ENCODE peak calls at places on chromosomes 3 and 15, in five cellular contexts. One of them, this sample, is unnamed.
A peak's percentile ranks its signal among the peaks of the same experiment; 100 is the strongest.

GRCh38 chr3:54733079-54733478 is 194.8 kb downstream of the LRTM1 start:
- DNase-seq in DND-41: no peak
- DNase-seq in mesendoderm: no peak
- DNase-seq in GM23248: no peak
- DNase-seq in fibroblast of lung: peak; percentile 9
- DNase-seq in this sample: no peak

GRCh38 chr3:33389908-33390307 is 50.3 kb downstream of the UBP1 start:
- DNase-seq in fibroblast of lung: no peak
- DNase-seq in DND-41: no peak
- DNase-seq in GM23248: no peak
- DNase-seq in mesendoderm: no peak
- DNase-seq in this sample: no peak

GRCh38 chr3:16241225-16241624 is 23.5 kb downstream of the DPH3 start:
- DNase-seq in fibroblast of lung: no peak
- DNase-seq in GM23248: no peak
- DNase-seq in mesendoderm: no peak
- DNase-seq in DND-41: no peak
- DNase-seq in this sample: no peak

GRCh38 chr3:14649466-14649865 is 2.1 kb upstream of the CCDC174 start:
- DNase-seq in DND-41: no peak
- DNase-seq in mesendoderm: no peak
- DNase-seq in GM23248: no peak
- DNase-seq in fibroblast of lung: no peak
- DNase-seq in this sample: no peak

GRCh38 chr15:75065851-75066509 is 42.6 kb downstream of the PPCDC start:
- DNase-seq in DND-41: no peak
- DNase-seq in fibroblast of lung: no peak
- DNase-seq in GM23248: no peak
- DNase-seq in mesendoderm: peak; percentile 76
- DNase-seq in this sample: no peak

GRCh38 chr3:176351408-176351807 is 845.9 kb downstream of the TBL1XR1 start:
- DNase-seq in mesendoderm: no peak
- DNase-seq in fibroblast of lung: peak; percentile 42
- DNase-seq in GM23248: peak; percentile 78
- DNase-seq in DND-41: no peak
- DNase-seq in this sample: peak; percentile 78

GRCh38 chr3:23948761-23949160 is 3.7 kb downstream of the NR1D2 start:
- DNase-seq in fibroblast of lung: no peak
- DNase-seq in DND-41: no peak
- DNase-seq in GM23248: peak; percentile 70
- DNase-seq in mesendoderm: no peak
- DNase-seq in this sample: no peak

GRCh38 chr15:77527164-77527778 is 105.4 kb downstream of the LINGO1 start:
- DNase-seq in GM23248: no peak
- DNase-seq in mesendoderm: peak; percentile 92
- DNase-seq in fibroblast of lung: peak; percentile 87
- DNase-seq in DND-41: peak; percentile 70
- DNase-seq in this sample: peak; percentile 80

GRCh38 chr3:69541823-69542264 is 156.0 kb upstream of the FRMD4B start:
- DNase-seq in GM23248: peak; percentile 2
- DNase-seq in DND-41: no peak
- DNase-seq in mesendoderm: peak; percentile 42
- DNase-seq in fibroblast of lung: peak; percentile 31
- DNase-seq in this sample: no peak

GRCh38 chr15:35256555-35256954 is 171.5 kb upstream of the NANOGP8 start:
- DNase-seq in GM23248: peak; percentile 9
- DNase-seq in DND-41: no peak
- DNase-seq in fibroblast of lung: peak; percentile 52
- DNase-seq in mesendoderm: no peak
- DNase-seq in this sample: peak; percentile 10

GRCh38 chr3:161744366-161744765 is 247.8 kb downstream of the OTOL1 start:
- DNase-seq in mesendoderm: peak; percentile 6
- DNase-seq in fibroblast of lung: no peak
- DNase-seq in GM23248: no peak
- DNase-seq in DND-41: no peak
- DNase-seq in this sample: no peak

GRCh38 chr3:95028688-95029087 is 965.8 kb downstream of the NSUN3 start:
- DNase-seq in mesendoderm: no peak
- DNase-seq in DND-41: no peak
- DNase-seq in GM23248: no peak
- DNase-seq in fibroblast of lung: no peak
- DNase-seq in this sample: no peak

GRCh38 chr3:123843668-123844067 is 40.5 kb downstream of the MYLK start:
- DNase-seq in fibroblast of lung: peak; percentile 21
- DNase-seq in GM23248: peak; percentile 70
- DNase-seq in mesendoderm: peak; percentile 85
- DNase-seq in DND-41: no peak
- DNase-seq in this sample: peak; percentile 21

GRCh38 chr3:178201714-178202113 is 334.5 kb upstream of the KCNMB2 start:
- DNase-seq in fibroblast of lung: no peak
- DNase-seq in DND-41: no peak
- DNase-seq in GM23248: no peak
- DNase-seq in mesendoderm: no peak
- DNase-seq in this sample: no peak

GRCh38 chr15:78390242-78390641 is 47.8 kb upstream of the IREB2 start:
- DNase-seq in DND-41: no peak
- DNase-seq in GM23248: no peak
- DNase-seq in mesendoderm: no peak
- DNase-seq in fibroblast of lung: no peak
- DNase-seq in this sample: peak; percentile 24

GRCh38 chr15:52180851-52181450 is 10.2 kb downstream of the GNB5 start:
- DNase-seq in fibroblast of lung: no peak
- DNase-seq in DND-41: no peak
- DNase-seq in GM23248: peak; percentile 3
- DNase-seq in mesendoderm: no peak
- DNase-seq in this sample: no peak

GRCh38 chr3:99638244-99638948 is at the start of gene COL8A1:
- DNase-seq in fibroblast of lung: peak; percentile 79
- DNase-seq in DND-41: no peak
- DNase-seq in GM23248: peak; percentile 66
- DNase-seq in mesendoderm: peak; percentile 82
- DNase-seq in this sample: peak; percentile 80

GRCh38 chr15:99708563-99708962 is 24.7 kb downstream of the LYSMD4 start:
- DNase-seq in fibroblast of lung: peak; percentile 95
- DNase-seq in GM23248: peak; percentile 96
- DNase-seq in mesendoderm: peak; percentile 19
- DNase-seq in DND-41: no peak
- DNase-seq in this sample: peak; percentile 89

GRCh38 chr3:179186426-179186825 is 38.3 kb downstream of the PIK3CA start:
- DNase-seq in mesendoderm: no peak
- DNase-seq in DND-41: no peak
- DNase-seq in GM23248: no peak
- DNase-seq in fibroblast of lung: no peak
- DNase-seq in this sample: no peak

GRCh38 chr3:72627276-72627675 is 221.0 kb downstream of the SHQ1 start:
- DNase-seq in mesendoderm: no peak
- DNase-seq in DND-41: no peak
- DNase-seq in GM23248: no peak
- DNase-seq in fibroblast of lung: no peak
- DNase-seq in this sample: no peak

GRCh38 chr3:100047455-100048141 is 66.7 kb downstream of the FILIP1L start:
- DNase-seq in mesendoderm: no peak
- DNase-seq in fibroblast of lung: peak; percentile 84
- DNase-seq in DND-41: no peak
- DNase-seq in GM23248: peak; percentile 86
- DNase-seq in this sample: no peak

GRCh38 chr3:129654126-129654525 is 47.6 kb upstream of the PLXND1 start:
- DNase-seq in mesendoderm: no peak
- DNase-seq in DND-41: no peak
- DNase-seq in GM23248: peak; percentile 82
- DNase-seq in fibroblast of lung: peak; percentile 29
- DNase-seq in this sample: peak; percentile 83

GRCh38 chr3:7565574-7565973 is 704.7 kb downstream of the GRM7 start:
- DNase-seq in GM23248: no peak
- DNase-seq in DND-41: no peak
- DNase-seq in fibroblast of lung: no peak
- DNase-seq in mesendoderm: no peak
- DNase-seq in this sample: no peak

GRCh38 chr3:146577662-146578061 is 27.5 kb downstream of the PLSCR5 start:
- DNase-seq in DND-41: peak; percentile 29
- DNase-seq in GM23248: peak; percentile 70
- DNase-seq in mesendoderm: peak; percentile 60
- DNase-seq in fibroblast of lung: peak; percentile 86
- DNase-seq in this sample: peak; percentile 84

GRCh38 chr3:164174049-164174448 is 904.2 kb downstream of the SI start:
- DNase-seq in GM23248: no peak
- DNase-seq in fibroblast of lung: no peak
- DNase-seq in mesendoderm: no peak
- DNase-seq in DND-41: peak; percentile 41
- DNase-seq in this sample: no peak

GRCh38 chr3:71724584-71725278 is 471 bp downstream of the EIF4E3 start:
- DNase-seq in DND-41: peak; percentile 17
- DNase-seq in fibroblast of lung: no peak
- DNase-seq in mesendoderm: no peak
- DNase-seq in GM23248: peak; percentile 60
- DNase-seq in this sample: peak; percentile 71

GRCh38 chr15:65156692-65157091 is 23.1 kb upstream of the PDCD7 start:
- DNase-seq in mesendoderm: no peak
- DNase-seq in DND-41: no peak
- DNase-seq in GM23248: no peak
- DNase-seq in fibroblast of lung: no peak
- DNase-seq in this sample: no peak

DNA sequence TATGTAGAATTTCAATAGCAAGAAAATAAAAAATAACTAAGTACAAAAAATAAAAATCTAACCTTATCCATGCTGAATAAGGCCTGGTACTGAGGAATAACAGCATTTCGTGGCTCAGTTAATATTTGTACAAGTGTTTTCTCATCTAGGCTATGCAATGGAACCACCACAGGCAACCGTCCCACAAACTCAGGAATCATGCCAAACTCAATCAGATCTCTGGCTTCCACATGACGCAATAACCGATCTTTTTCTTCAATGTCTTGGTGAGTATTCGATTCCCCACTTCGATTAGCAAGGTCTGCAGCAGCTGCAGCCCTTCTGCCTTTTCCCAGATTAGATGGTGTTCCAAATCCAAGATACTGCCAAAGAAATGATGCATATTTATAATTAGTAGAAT is 21.1 kb upstream of the PDCD7 start:
- DNase-seq in fibroblast of lung: no peak
- DNase-seq in GM23248: no peak
- DNase-seq in DND-41: no peak
- DNase-seq in mesendoderm: no peak
- DNase-seq in this sample: no peak
- H3K4me3 ChIP-seq in fibroblast of lung: no peak overlapping the region
- H3K4me3 ChIP-seq in GM23248: no peak overlapping the region
- H3K4me3 ChIP-seq in DND-41: no peak overlapping the region
- H3K4me3 ChIP-seq in mesendoderm: no peak overlapping the region
- H3K4me3 ChIP-seq in this sample: no peak overlapping the region

DNA sequence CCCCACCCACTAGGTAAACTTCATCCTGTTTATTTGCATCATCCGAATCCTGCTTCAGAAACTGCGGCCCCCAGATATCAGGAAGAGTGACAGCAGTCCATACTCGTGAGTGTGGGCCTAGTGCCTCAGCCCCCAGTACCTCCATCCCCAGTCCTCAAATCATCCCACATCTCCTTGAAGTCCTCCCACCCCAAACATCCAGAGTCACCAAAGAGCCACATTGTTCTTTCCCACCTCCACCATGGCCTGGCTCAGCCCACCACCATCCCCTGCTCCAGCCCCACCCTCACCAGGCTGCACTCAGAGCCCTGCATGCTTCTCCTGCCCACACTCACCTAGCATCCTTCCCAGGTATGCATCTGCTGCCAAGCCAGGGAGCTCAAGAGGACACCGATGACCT is 29.8 kb downstream of the VIPR1 start:
- DNase-seq in GM23248: no peak
- DNase-seq in DND-41: no peak
- DNase-seq in mesendoderm: no peak
- DNase-seq in fibroblast of lung: no peak
- DNase-seq in this sample: no peak
- H3K4me1 ChIP-seq in GM23248: no peaks in the 10 kb centered on the region
- H3K4me1 ChIP-seq in DND-41: no peaks in the 10 kb centered on the region
- H3K4me1 ChIP-seq in mesendoderm: peaks cover 4% of the 10 kb centered on the region
- H3K4me1 ChIP-seq in fibroblast of lung: no peaks in the 10 kb centered on the region
- H3K4me1 ChIP-seq in this sample: peaks cover 7% of the 10 kb centered on the region

GRCh38 chr15:91867581-91868026 is 14.1 kb downstream of the SLCO3A1 start:
- DNase-seq in GM23248: peak; percentile 97
- DNase-seq in DND-41: no peak
- DNase-seq in fibroblast of lung: peak; percentile 94
- DNase-seq in mesendoderm: peak; percentile 78
- DNase-seq in this sample: peak; percentile 59

GRCh38 chr15:91865903-91866302 is 12.4 kb downstream of the SLCO3A1 start:
- DNase-seq in mesendoderm: no peak
- DNase-seq in fibroblast of lung: no peak
- DNase-seq in GM23248: peak; percentile 58
- DNase-seq in DND-41: no peak
- DNase-seq in this sample: peak; percentile 3

GRCh38 chr15:91865486-91865885 is 12.0 kb downstream of the SLCO3A1 start:
- DNase-seq in GM23248: no peak
- DNase-seq in DND-41: no peak
- DNase-seq in mesendoderm: no peak
- DNase-seq in fibroblast of lung: no peak
- DNase-seq in this sample: no peak

GRCh38 chr15:91866971-91867372 is 13.5 kb downstream of the SLCO3A1 start:
- DNase-seq in GM23248: peak; percentile 64
- DNase-seq in DND-41: peak; percentile 26
- DNase-seq in mesendoderm: no peak
- DNase-seq in fibroblast of lung: peak; percentile 69
- DNase-seq in this sample: peak; percentile 12

DNA sequence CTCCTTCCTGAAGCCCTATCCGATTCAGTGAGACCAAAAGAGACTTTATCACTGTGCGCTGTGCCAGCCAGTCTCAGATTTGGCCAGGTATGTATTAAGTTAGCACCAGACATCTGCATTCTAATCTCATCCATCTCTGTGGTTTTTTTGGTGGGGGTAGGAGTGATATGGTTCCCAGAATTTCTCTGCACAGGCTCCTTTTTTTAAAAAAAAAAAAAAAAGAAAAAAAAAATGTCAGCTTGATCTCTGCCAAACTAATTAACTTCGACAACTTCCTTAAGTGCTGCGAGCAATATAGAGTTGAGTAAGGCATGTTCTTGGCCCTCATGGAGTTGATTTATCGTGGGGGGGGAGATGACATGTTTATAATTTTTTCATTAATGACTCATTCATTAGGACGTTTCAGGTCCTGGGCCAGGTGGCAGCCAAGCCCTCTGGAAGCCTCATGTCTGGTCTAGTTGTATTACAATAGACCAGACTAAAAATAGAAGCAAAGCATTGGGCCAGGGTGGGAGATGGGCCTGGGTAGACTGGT is 12.9 kb downstream of the SLCO3A1 start:
- DNase-seq in GM23248: peak; percentile 43
- DNase-seq in mesendoderm: no peak
- DNase-seq in fibroblast of lung: peak; percentile 69
- DNase-seq in DND-41: peak; percentile 66
- DNase-seq in this sample: peak; percentile 9
- H3K9ac ChIP-seq in GM23248: peak overlapping the region; percentile 70
- H3K9ac ChIP-seq in mesendoderm: no peak overlapping the region
- H3K9ac ChIP-seq in fibroblast of lung: no peak overlapping the region
- H3K9ac ChIP-seq in DND-41: no peak overlapping the region
- H3K9ac ChIP-seq in this sample: peak overlapping the region; percentile 79

DNA sequence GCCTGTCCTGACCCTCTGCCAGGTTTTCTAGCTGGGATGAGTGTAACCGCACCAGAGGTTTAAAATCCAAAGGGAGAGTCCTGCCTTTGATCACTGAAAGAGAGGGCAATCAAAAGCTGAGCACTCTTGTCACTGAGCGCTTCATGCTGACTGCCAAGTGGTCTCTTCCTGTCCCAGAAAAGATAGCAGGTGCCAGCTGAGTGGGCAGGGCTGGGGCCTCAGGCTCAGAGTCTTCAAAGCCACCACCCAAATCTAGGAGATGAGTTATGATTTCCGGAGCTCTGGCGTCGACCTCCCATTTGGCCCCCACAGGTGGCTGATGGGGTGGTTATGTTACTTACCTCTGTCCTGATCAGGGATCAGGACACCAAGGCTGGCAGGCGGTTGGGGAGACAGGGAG is 256.0 kb downstream of the SLCO3A1 start:
- DNase-seq in DND-41: peak; percentile 46
- DNase-seq in fibroblast of lung: no peak
- DNase-seq in mesendoderm: no peak
- DNase-seq in GM23248: no peak
- DNase-seq in this sample: no peak
- H3K4me3 ChIP-seq in DND-41: no peak overlapping the region
- H3K4me3 ChIP-seq in fibroblast of lung: no peak overlapping the region
- H3K4me3 ChIP-seq in mesendoderm: no peak overlapping the region
- H3K4me3 ChIP-seq in GM23248: no peak overlapping the region
- H3K4me3 ChIP-seq in this sample: no peak overlapping the region